ENCODE peak calls at places on chromosomes 13 and 19, in six cellular contexts. W, A, Z, E, F and D are unnamed samples.

GRCh38 chr19:35117791-35118190 is 2.2 kb downstream of the FXYD3 start:
- DNase-seq in A (no peak), Z (no peak), E (no peak), F (no peak), W (no peak), D (no peak)

GRCh38 chr19:47450478-47450877 is 21.2 kb downstream of the SLC8A2 start:
- DNase-seq in F (no peak), Z (no peak), E (no peak), A (no peak), W (no peak), D (no peak)

GRCh38 chr13:106916329-106916728 is 348.4 kb upstream of the ARGLU1 start:
- DNase-seq in Z (no peak), E (no peak), A (peak; percentile 11), F (no peak), W (no peak), D (no peak)

GRCh38 chr19:7870571-7871279 is 3.5 kb downstream of the PRR36 start:
- DNase-seq in A (no peak), W (peak; percentile 91), F (peak; percentile 87), E (no peak), Z (no peak), D (peak; percentile 65)

GRCh38 chr13:36438594-36439483 is 6.5 kb downstream of the CCNA1 start:
- DNase-seq in E (no peak), Z (no peak), W (no peak), A (no peak), F (no peak), D (no peak)

GRCh38 chr19:1122972-1123363 is 19.2 kb downstream of the GPX4 start:
- DNase-seq in F (peak; percentile 100), W (peak; percentile 81), A (peak; percentile 60), E (no peak), Z (peak; percentile 36), D (peak; percentile 88)

GRCh38 chr19:45097450-45097775 is 4.4 kb downstream of the PPP1R37 start:
- DNase-seq in E (no peak), A (no peak), W (no peak), Z (no peak), F (no peak), D (no peak)

GRCh38 chr19:33778089-33778791 is 18.4 kb upstream of the KCTD15 start:
- DNase-seq in W (peak; percentile 70), Z (peak; percentile 63), A (peak; percentile 37), E (peak; percentile 88), F (peak; percentile 99), D (peak; percentile 93)

GRCh38 chr13:72884111-72884510 is 102.2 kb downstream of the PIBF1 start:
- DNase-seq in W (no peak), A (no peak), E (no peak), F (no peak), Z (no peak), D (no peak)

GRCh38 chr13:110702591-110703526 is 3.1 kb downstream of the CARS2 start:
- DNase-seq in E (no peak), A (peak; percentile 58), F (no peak), W (no peak), Z (no peak), D (no peak)

GRCh38 chr13:99916366-99917103 is 55.0 kb downstream of the ZIC5 start:
- DNase-seq in W (no peak), E (no peak), F (no peak), Z (peak; percentile 23), A (peak; percentile 70), D (peak; percentile 3)

GRCh38 chr13:109900320-109900719 is 113.9 kb upstream of the IRS2 start:
- DNase-seq in F (no peak), W (no peak), A (no peak), E (no peak), Z (no peak), D (no peak)

DNA sequence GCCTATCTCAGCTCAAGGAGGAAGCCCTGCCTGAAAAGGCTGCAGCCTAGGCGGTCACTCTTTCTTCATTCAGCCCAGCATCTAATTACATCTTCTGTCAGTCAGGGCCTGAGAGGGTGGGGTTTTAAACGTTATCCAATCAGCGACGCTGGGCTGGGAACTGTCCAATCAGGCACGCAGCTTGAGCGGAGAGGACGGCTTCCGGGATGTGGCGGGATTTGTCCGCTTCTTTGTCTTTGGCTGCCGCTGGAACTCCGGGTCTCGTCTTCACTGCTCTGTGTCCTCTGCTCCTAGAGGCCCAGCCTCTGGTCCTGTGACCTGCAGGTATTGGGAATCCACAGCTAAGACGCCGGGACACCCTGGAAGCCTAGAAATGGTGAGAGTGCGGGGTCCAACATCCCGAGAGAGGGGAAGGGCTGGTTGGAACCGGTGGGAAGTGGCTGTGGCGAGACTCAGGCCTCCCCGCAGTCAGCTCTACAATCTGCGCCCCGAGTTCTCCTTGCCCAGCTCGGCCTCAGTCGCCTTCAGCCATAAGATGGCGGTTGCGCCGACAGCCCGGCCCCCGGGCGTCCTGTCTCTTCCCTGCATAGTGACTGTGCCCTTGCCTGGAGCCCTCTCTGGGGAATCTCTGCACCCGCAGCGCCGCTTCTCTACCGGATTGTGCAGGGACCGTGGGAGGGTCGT is at the start of gene ZNF738:
- DNase-seq in W (peak; percentile 95), F (peak; percentile 88), Z (peak; percentile 92), E (peak; percentile 81), A (peak; percentile 96), D (peak; percentile 79)
- TF ChIP-seq CTCF in W (no peak), F (no peak), Z (no peak), E (no peak), A (no peak), D (no peak)

GRCh38 chr19:3302755-3303154 is 63.6 kb upstream of the NFIC start:
- DNase-seq in W (no peak), F (no peak), Z (no peak), A (no peak), E (no peak), D (no peak)
- TF ChIP-seq CTCF in W (no peak), F (peak; percentile 13), Z (no peak), A (peak; percentile 30), E (no peak), D (no peak)

GRCh38 chr19:13615890-13616289 is 109.6 kb upstream of the CACNA1A start:
- DNase-seq in W (no peak), F (no peak), Z (no peak), A (peak; percentile 3), E (no peak), D (no peak)

GRCh38 chr19:13619203-13619632 is 112.9 kb upstream of the CACNA1A start:
- DNase-seq in F (no peak), W (no peak), A (peak; percentile 3), Z (no peak), E (no peak), D (no peak)

GRCh38 chr19:13623686-13624405 is 117.6 kb upstream of the CACNA1A start:
- DNase-seq in F (no peak), Z (no peak), A (no peak), W (no peak), E (no peak), D (no peak)

GRCh38 chr19:13622727-13623126 is 116.4 kb upstream of the CACNA1A start:
- DNase-seq in A (no peak), Z (no peak), F (no peak), E (no peak), W (no peak), D (no peak)

DNA sequence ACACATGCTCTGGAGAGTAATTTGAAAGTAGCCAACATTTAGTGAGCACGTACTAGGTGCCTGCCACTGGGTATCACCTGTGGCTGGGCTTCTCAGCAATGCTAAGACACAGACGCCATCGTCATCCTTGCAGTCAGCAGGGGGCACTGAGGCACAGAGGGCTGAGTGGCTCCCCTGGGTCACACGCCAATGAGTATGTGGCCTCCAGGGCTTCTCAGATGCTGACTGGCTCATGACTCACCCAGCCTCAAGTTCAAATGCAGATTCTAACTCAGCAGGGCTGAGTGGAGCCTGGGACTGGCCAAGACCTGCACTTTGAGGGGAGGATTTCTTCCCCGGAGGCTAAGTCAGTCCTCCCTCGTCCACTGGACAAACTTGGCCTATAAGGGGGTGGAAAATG is 115.1 kb upstream of the CACNA1A start:
- DNase-seq in F (no peak), E (no peak), A (peak; percentile 96), Z (no peak), W (no peak), D (peak; percentile 67)
- TF ChIP-seq CTCF in F (no peak), E (no peak), A (no peak), Z (no peak), W (no peak), D (no peak)

GRCh38 chr13:21671793-21672680 is 1.2 kb downstream of the FGF9 start:
- DNase-seq in Z (no peak), F (peak; percentile 52), E (no peak), W (no peak), A (no peak), D (no peak)

GRCh38 chr13:21675095-21676007 is 4.5 kb downstream of the FGF9 start:
- DNase-seq in W (no peak), A (no peak), E (peak; percentile 28), Z (no peak), F (peak; percentile 68), D (peak; percentile 28)

GRCh38 chr13:21672811-21673591 is 2.1 kb downstream of the FGF9 start:
- DNase-seq in F (no peak), Z (no peak), W (no peak), E (no peak), A (no peak), D (no peak)

GRCh38 chr13:21674271-21675009 is 3.6 kb downstream of the FGF9 start:
- DNase-seq in F (peak; percentile 65), Z (no peak), E (peak; percentile 27), W (no peak), A (no peak), D (no peak)

GRCh38 chr13:21673592-21674270 is 2.9 kb downstream of the FGF9 start:
- DNase-seq in E (peak; percentile 43), F (peak; percentile 82), Z (no peak), A (no peak), W (no peak), D (peak; percentile 36)
- TF ChIP-seq CTCF in E (peak; percentile 38), F (no peak), Z (no peak), A (peak; percentile 16), W (no peak), D (no peak)

GRCh38 chr13:43087960-43088580 is 64.7 kb downstream of the DNAJC15 start:
- DNase-seq in F (no peak), E (no peak), W (no peak), Z (peak; percentile 11), A (peak; percentile 19), D (no peak)

GRCh38 chr13:43083750-43084149 is 60.4 kb downstream of the DNAJC15 start:
- DNase-seq in W (no peak), E (no peak), A (no peak), F (no peak), Z (no peak), D (no peak)

GRCh38 chr13:43089912-43090498 is 66.6 kb downstream of the DNAJC15 start:
- DNase-seq in A (no peak), W (no peak), F (no peak), Z (no peak), E (no peak), D (no peak)

GRCh38 chr13:43080199-43080598 is 56.8 kb downstream of the DNAJC15 start:
- DNase-seq in E (no peak), W (no peak), F (no peak), Z (no peak), A (no peak), D (no peak)

GRCh38 chr13:43085545-43085944 is 62.2 kb downstream of the DNAJC15 start:
- DNase-seq in W (no peak), F (no peak), E (no peak), Z (no peak), A (no peak), D (no peak)
- TF ChIP-seq CTCF in W (peak; percentile 55), F (peak; percentile 3), E (peak; percentile 64), Z (peak; percentile 71), A (peak; percentile 32), D (peak; percentile 28)